ENCODE peak calls at places on chromosomes 13 and 19, in seven cellular contexts. One of them, this sample, is unnamed.

GRCh38 chr19:55253842-55254624 is 4.8 kb downstream of the PPP6R1 start:
- DNase-seq in transverse colon: peak
- DNase-seq in AG09309: no peak
- DNase-seq in IMR-90: no peak
- DNase-seq in retinal pigment epithelial cell: no peak
- DNase-seq in tibial artery: no peak
- DNase-seq in tibial nerve: no peak
- DNase-seq in this sample: no peak

GRCh38 chr13:52786747-52787146 is 47.1 kb upstream of the CNMD start:
- DNase-seq in transverse colon: no peak
- DNase-seq in AG09309: no peak
- DNase-seq in IMR-90: no peak
- DNase-seq in retinal pigment epithelial cell: no peak
- DNase-seq in tibial artery: no peak
- DNase-seq in tibial nerve: no peak
- DNase-seq in this sample: no peak

GRCh38 chr19:31113250-31113685 is 236.0 kb downstream of the TSHZ3 start:
- DNase-seq in transverse colon: no peak
- DNase-seq in AG09309: peak
- DNase-seq in IMR-90: peak
- DNase-seq in retinal pigment epithelial cell: no peak
- DNase-seq in tibial artery: no peak
- DNase-seq in tibial nerve: no peak
- DNase-seq in this sample: no peak

GRCh38 chr19:16641695-16642094 is 13.7 kb upstream of the MED26 start:
- DNase-seq in transverse colon: no peak
- DNase-seq in AG09309: no peak
- DNase-seq in IMR-90: no peak
- DNase-seq in retinal pigment epithelial cell: no peak
- DNase-seq in tibial artery: no peak
- DNase-seq in tibial nerve: no peak
- DNase-seq in this sample: no peak

GRCh38 chr13:65965496-65965895 is 1264.6 kb downstream of the PCDH9 start:
- DNase-seq in transverse colon: no peak
- DNase-seq in AG09309: peak
- DNase-seq in IMR-90: peak
- DNase-seq in retinal pigment epithelial cell: no peak
- DNase-seq in tibial artery: no peak
- DNase-seq in tibial nerve: no peak
- DNase-seq in this sample: no peak

GRCh38 chr13:53137777-53138176 is 109.2 kb downstream of the OLFM4 start:
- DNase-seq in transverse colon: no peak
- DNase-seq in AG09309: no peak
- DNase-seq in IMR-90: peak
- DNase-seq in retinal pigment epithelial cell: peak
- DNase-seq in tibial artery: no peak
- DNase-seq in tibial nerve: peak
- DNase-seq in this sample: no peak

GRCh38 chr13:37442996-37443395 is 155.6 kb downstream of the POSTN start:
- DNase-seq in transverse colon: no peak
- DNase-seq in AG09309: no peak
- DNase-seq in IMR-90: no peak
- DNase-seq in retinal pigment epithelial cell: no peak
- DNase-seq in tibial artery: no peak
- DNase-seq in tibial nerve: no peak
- DNase-seq in this sample: no peak

GRCh38 chr19:50046649-50047503 is 21.1 kb downstream of the ZNF473 start:
- DNase-seq in transverse colon: peak
- DNase-seq in AG09309: no peak
- DNase-seq in IMR-90: peak
- DNase-seq in retinal pigment epithelial cell: no peak
- DNase-seq in tibial artery: no peak
- DNase-seq in tibial nerve: peak
- DNase-seq in this sample: peak

GRCh38 chr13:30017880-30018279 is 167.5 kb upstream of the UBL3 start:
- DNase-seq in transverse colon: no peak
- DNase-seq in AG09309: no peak
- DNase-seq in IMR-90: no peak
- DNase-seq in retinal pigment epithelial cell: no peak
- DNase-seq in tibial artery: no peak
- DNase-seq in tibial nerve: no peak
- DNase-seq in this sample: no peak

GRCh38 chr13:113978741-113979481 is 5.0 kb upstream of the C13orf46 start:
- DNase-seq in transverse colon: no peak
- DNase-seq in AG09309: no peak
- DNase-seq in IMR-90: no peak
- DNase-seq in retinal pigment epithelial cell: no peak
- DNase-seq in tibial artery: peak
- DNase-seq in tibial nerve: no peak
- DNase-seq in this sample: no peak

GRCh38 chr13:44396295-44396962 is 22.8 kb downstream of the SERP2 start:
- DNase-seq in transverse colon: no peak
- DNase-seq in AG09309: no peak
- DNase-seq in IMR-90: no peak
- DNase-seq in retinal pigment epithelial cell: no peak
- DNase-seq in tibial artery: no peak
- DNase-seq in tibial nerve: no peak
- DNase-seq in this sample: no peak

GRCh38 chr13:48155850-48156249 is 60.9 kb upstream of the MED4 start:
- DNase-seq in transverse colon: no peak
- DNase-seq in AG09309: peak
- DNase-seq in IMR-90: peak
- DNase-seq in retinal pigment epithelial cell: peak
- DNase-seq in tibial artery: no peak
- DNase-seq in tibial nerve: no peak
- DNase-seq in this sample: peak

GRCh38 chr13:113103646-113104045 is 1.9 kb upstream of the F7 start:
- DNase-seq in transverse colon: no peak
- DNase-seq in AG09309: no peak
- DNase-seq in IMR-90: no peak
- DNase-seq in retinal pigment epithelial cell: no peak
- DNase-seq in tibial artery: no peak
- DNase-seq in tibial nerve: no peak
- DNase-seq in this sample: no peak

GRCh38 chr13:59318320-59318930 is 845.3 kb downstream of the DIAPH3 start:
- DNase-seq in transverse colon: peak
- DNase-seq in AG09309: peak
- DNase-seq in IMR-90: peak
- DNase-seq in retinal pigment epithelial cell: peak
- DNase-seq in tibial artery: no peak
- DNase-seq in tibial nerve: peak
- DNase-seq in this sample: peak

GRCh38 chr13:75445717-75446529 is 36.0 kb downstream of the TBC1D4 start:
- DNase-seq in transverse colon: no peak
- DNase-seq in AG09309: no peak
- DNase-seq in IMR-90: peak
- DNase-seq in retinal pigment epithelial cell: no peak
- DNase-seq in tibial artery: no peak
- DNase-seq in tibial nerve: no peak
- DNase-seq in this sample: no peak

GRCh38 chr19:50795665-50796073 is 5.5 kb downstream of the ACP4 start:
- DNase-seq in transverse colon: no peak
- DNase-seq in AG09309: no peak
- DNase-seq in IMR-90: no peak
- DNase-seq in retinal pigment epithelial cell: no peak
- DNase-seq in tibial artery: no peak
- DNase-seq in tibial nerve: no peak
- DNase-seq in this sample: no peak

GRCh38 chr13:112545866-112546265 is 42.1 kb downstream of the TUBGCP3 start:
- DNase-seq in transverse colon: no peak
- DNase-seq in AG09309: peak
- DNase-seq in IMR-90: peak
- DNase-seq in retinal pigment epithelial cell: peak
- DNase-seq in tibial artery: no peak
- DNase-seq in tibial nerve: no peak
- DNase-seq in this sample: no peak

GRCh38 chr13:97276862-97277269 is 54.7 kb downstream of the MBNL2 start:
- DNase-seq in transverse colon: no peak
- DNase-seq in AG09309: no peak
- DNase-seq in IMR-90: no peak
- DNase-seq in retinal pigment epithelial cell: no peak
- DNase-seq in tibial artery: no peak
- DNase-seq in tibial nerve: no peak
- DNase-seq in this sample: no peak

GRCh38 chr19:588758-589692 is 656 bp upstream of the HCN2 start:
- DNase-seq in transverse colon: no peak
- DNase-seq in AG09309: no peak
- DNase-seq in IMR-90: no peak
- DNase-seq in retinal pigment epithelial cell: no peak
- DNase-seq in tibial artery: no peak
- DNase-seq in tibial nerve: no peak
- DNase-seq in this sample: no peak
- TF ChIP-seq CTCF in transverse colon: no peak
- TF ChIP-seq CTCF in AG09309: no peak
- TF ChIP-seq CTCF in IMR-90: no peak
- TF ChIP-seq CTCF in retinal pigment epithelial cell: no peak
- TF ChIP-seq CTCF in tibial artery: no peak
- TF ChIP-seq CTCF in tibial nerve: no peak
- TF ChIP-seq CTCF in this sample: no peak

DNA sequence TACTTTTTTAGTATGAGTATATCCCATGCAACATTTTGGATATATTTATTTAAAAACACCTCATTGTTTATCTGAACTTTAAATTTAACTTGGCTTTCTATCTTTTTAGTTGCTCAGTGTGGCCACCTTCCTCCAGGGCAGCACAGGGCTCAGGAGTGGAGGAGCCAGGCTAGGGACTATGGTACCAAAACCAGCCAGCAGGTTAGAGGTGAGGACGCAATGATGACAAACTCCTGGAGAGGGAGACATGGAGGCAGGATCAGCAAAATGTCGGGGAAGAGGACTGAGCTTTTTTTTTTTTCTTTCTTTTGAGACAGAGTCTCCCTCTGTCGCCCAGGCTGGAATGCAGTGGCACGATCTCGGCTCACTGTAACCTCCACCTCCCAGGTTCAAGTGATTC is 29.6 kb upstream of the CALM3 start:
- DNase-seq in transverse colon: no peak
- DNase-seq in AG09309: no peak
- DNase-seq in IMR-90: no peak
- DNase-seq in retinal pigment epithelial cell: no peak
- DNase-seq in tibial artery: no peak
- DNase-seq in tibial nerve: no peak
- DNase-seq in this sample: no peak
- TF ChIP-seq CTCF in transverse colon: no peak
- TF ChIP-seq CTCF in AG09309: peak
- TF ChIP-seq CTCF in IMR-90: peak
- TF ChIP-seq CTCF in retinal pigment epithelial cell: peak
- TF ChIP-seq CTCF in tibial artery: no peak
- TF ChIP-seq CTCF in tibial nerve: no peak
- TF ChIP-seq CTCF in this sample: no peak

GRCh38 chr13:72694314-72694713 is 33.1 kb downstream of the MZT1 start:
- DNase-seq in transverse colon: no peak
- DNase-seq in AG09309: no peak
- DNase-seq in IMR-90: no peak
- DNase-seq in retinal pigment epithelial cell: no peak
- DNase-seq in tibial artery: no peak
- DNase-seq in tibial nerve: no peak
- DNase-seq in this sample: no peak

GRCh38 chr13:72698164-72698563 is 29.3 kb downstream of the MZT1 start:
- DNase-seq in transverse colon: no peak
- DNase-seq in AG09309: no peak
- DNase-seq in IMR-90: no peak
- DNase-seq in retinal pigment epithelial cell: no peak
- DNase-seq in tibial artery: no peak
- DNase-seq in tibial nerve: no peak
- DNase-seq in this sample: no peak

GRCh38 chr13:72692884-72693514 is 34.4 kb downstream of the MZT1 start:
- DNase-seq in transverse colon: no peak
- DNase-seq in AG09309: no peak
- DNase-seq in IMR-90: no peak
- DNase-seq in retinal pigment epithelial cell: no peak
- DNase-seq in tibial artery: no peak
- DNase-seq in tibial nerve: no peak
- DNase-seq in this sample: no peak

GRCh38 chr13:72693832-72694231 is 33.6 kb downstream of the MZT1 start:
- DNase-seq in transverse colon: no peak
- DNase-seq in AG09309: no peak
- DNase-seq in IMR-90: no peak
- DNase-seq in retinal pigment epithelial cell: no peak
- DNase-seq in tibial artery: no peak
- DNase-seq in tibial nerve: no peak
- DNase-seq in this sample: no peak

DNA sequence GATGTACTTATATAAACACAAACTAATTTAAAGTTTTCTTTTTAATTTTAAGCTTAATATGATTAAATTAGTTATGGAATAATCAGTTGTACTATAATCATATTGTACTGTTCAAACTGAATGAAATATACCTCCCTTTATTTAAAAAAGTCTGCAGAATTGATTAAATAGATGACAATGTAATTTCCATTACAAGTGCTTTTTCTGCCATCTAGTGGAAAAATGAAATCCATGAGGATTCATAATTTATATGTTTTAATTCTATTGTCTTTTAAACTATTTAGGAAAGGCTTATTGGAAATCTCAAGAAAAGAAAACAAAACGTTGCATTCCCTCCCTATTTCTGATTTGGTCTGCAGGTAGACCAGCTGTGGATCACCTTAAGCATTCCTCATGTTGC is 30.8 kb downstream of the MZT1 start:
- DNase-seq in transverse colon: no peak
- DNase-seq in AG09309: no peak
- DNase-seq in IMR-90: peak
- DNase-seq in retinal pigment epithelial cell: no peak
- DNase-seq in tibial artery: no peak
- DNase-seq in tibial nerve: no peak
- DNase-seq in this sample: no peak
- TF ChIP-seq CTCF in transverse colon: no peak
- TF ChIP-seq CTCF in AG09309: no peak
- TF ChIP-seq CTCF in IMR-90: peak
- TF ChIP-seq CTCF in retinal pigment epithelial cell: peak
- TF ChIP-seq CTCF in tibial artery: no peak
- TF ChIP-seq CTCF in tibial nerve: no peak
- TF ChIP-seq CTCF in this sample: no peak

DNA sequence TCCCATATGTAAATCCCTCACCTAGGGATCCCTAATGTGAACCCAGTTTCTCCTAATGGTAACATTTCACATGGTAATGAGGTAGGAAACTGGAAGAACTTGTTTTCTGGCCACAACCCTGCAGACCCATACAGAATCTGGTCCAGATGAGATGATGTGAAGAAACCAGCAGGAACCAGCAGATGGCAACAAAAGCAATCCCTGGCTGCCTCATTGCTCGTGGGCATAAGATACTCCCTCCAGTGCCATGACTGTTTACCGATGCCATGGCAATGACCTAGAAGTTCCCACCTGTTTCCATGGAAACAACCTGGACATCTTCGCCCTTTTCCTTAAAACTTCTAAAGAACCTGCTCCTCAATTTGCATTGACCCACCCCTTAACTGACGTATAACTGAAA is 1.4 kb upstream of the CD209 start:
- DNase-seq in transverse colon: no peak
- DNase-seq in AG09309: no peak
- DNase-seq in IMR-90: peak
- DNase-seq in retinal pigment epithelial cell: no peak
- DNase-seq in tibial artery: no peak
- DNase-seq in tibial nerve: no peak
- DNase-seq in this sample: no peak
- TF ChIP-seq CTCF in transverse colon: no peak
- TF ChIP-seq CTCF in AG09309: peak
- TF ChIP-seq CTCF in IMR-90: no peak
- TF ChIP-seq CTCF in retinal pigment epithelial cell: peak
- TF ChIP-seq CTCF in tibial artery: no peak
- TF ChIP-seq CTCF in tibial nerve: no peak
- TF ChIP-seq CTCF in this sample: no peak

This sample was measured in prostate gland.